ENCODE peak calls at places on chromosomes 3 and 15, in six cellular contexts. M is activated gamma-delta T cell, S is T-helper 17 cell, X is iPS DF 6.9, K is astrocyte of the spinal cord, P is thyroid gland. Q is an unnamed sample.

GRCh38 chr15:58873267-58873666 is 60.2 kb downstream of the SLTM start:
- DNase-seq in M (no peak), S (no peak), X (no peak), K (peak; percentile 22), P (no peak), Q (peak; percentile 72)

GRCh38 chr15:100033140-100033857 is 300.1 kb upstream of the LYSMD4 start:
- DNase-seq in M (no peak), S (no peak), X (no peak), K (peak; percentile 40), P (no peak), Q (peak; percentile 34)

GRCh38 chr3:123298903-123299302 is 97.2 kb downstream of the SEC22A start:
- DNase-seq in M (no peak), S (no peak), X (no peak), K (no peak), P (no peak), Q (no peak)

GRCh38 chr15:28955160-28955502 is 69.4 kb downstream of the APBA2 start:
- DNase-seq in M (no peak), S (no peak), X (no peak), K (peak; percentile 86), P (no peak), Q (no peak)

GRCh38 chr15:89728254-89728653 is 22.8 kb downstream of the MESP1 start:
- DNase-seq in M (no peak), S (no peak), X (no peak), K (no peak), P (no peak), Q (no peak)

GRCh38 chr15:41952003-41952563 is 20.3 kb downstream of the EHD4 start:
- DNase-seq in M (no peak), S (no peak), X (no peak), K (no peak), P (no peak), Q (no peak)

GRCh38 chr3:45972534-45973402 is 22.9 kb downstream of the FYCO1 start:
- DNase-seq in M (no peak), S (no peak), X (no peak), K (peak; percentile 94), P (peak; percentile 86), Q (peak; percentile 69)

GRCh38 chr3:143529018-143529478 is 319.2 kb downstream of the SLC9A9 start:
- DNase-seq in M (no peak), S (no peak), X (no peak), K (no peak), P (peak; percentile 86), Q (peak; percentile 8)

GRCh38 chr15:75648156-75649000 is 666 bp downstream of the SNX33 start:
- DNase-seq in M (no peak), S (no peak), X (no peak), K (peak; percentile 56), P (peak; percentile 59), Q (peak; percentile 49)

GRCh38 chr15:32671339-32672325 is 30.1 kb downstream of the SCG5 start:
- DNase-seq in M (no peak), S (no peak), X (no peak), K (no peak), P (no peak), Q (no peak)

GRCh38 chr3:38627956-38628355 is 21.5 kb downstream of the SCN5A start:
- DNase-seq in M (no peak), S (no peak), X (no peak), K (no peak), P (no peak), Q (peak; percentile 10)

GRCh38 chr3:197490098-197490497 is 65.7 kb downstream of the BDH1 start:
- DNase-seq in M (no peak), S (no peak), X (no peak), K (peak; percentile 70), P (peak; percentile 60), Q (peak; percentile 82)

GRCh38 chr15:94186770-94187331 is 44.5 kb upstream of the MCTP2 start:
- DNase-seq in M (no peak), S (no peak), X (no peak), K (no peak), P (no peak), Q (no peak)

GRCh38 chr15:64891546-64891945 is 20.2 kb upstream of the ANKDD1A start:
- DNase-seq in M (no peak), S (no peak), X (no peak), K (no peak), P (no peak), Q (no peak)

GRCh38 chr15:48681274-48681840 is 35.8 kb upstream of the FBN1 start:
- DNase-seq in M (no peak), S (no peak), X (no peak), K (peak; percentile 59), P (no peak), Q (peak; percentile 40)

GRCh38 chr3:123447749-123448502 is 964 bp downstream of the ADCY5 start:
- DNase-seq in M (no peak), S (peak; percentile 35), X (no peak), K (no peak), P (no peak), Q (peak; percentile 23)

GRCh38 chr15:75063889-75064288 is 40.5 kb downstream of the PPCDC start:
- DNase-seq in M (no peak), S (no peak), X (no peak), K (no peak), P (no peak), Q (no peak)

GRCh38 chr15:92079047-92079446 is 225.5 kb downstream of the SLCO3A1 start:
- DNase-seq in M (no peak), S (no peak), X (no peak), K (no peak), P (no peak), Q (peak; percentile 18)

GRCh38 chr15:67820992-67821783 is 4.1 kb upstream of the SKOR1 start:
- DNase-seq in M (no peak), S (peak; percentile 14), X (no peak), K (peak; percentile 48), P (peak; percentile 64), Q (peak; percentile 26)

GRCh38 chr3:41679412-41679811 is 282.5 kb downstream of the ULK4 start:
- DNase-seq in M (no peak), S (no peak), X (no peak), K (no peak), P (no peak), Q (no peak)